ENCODE peak calls at places on chromosomes 5 and 9, in seven cellular contexts. Q is foreskin keratinocyte, U is AG04450, P is epithelial cell of prostate, B is heart left ventricle, C is neuronal stem cell, I is coronary artery. A is an unnamed sample.
A peak's percentile ranks its signal among the peaks of the same experiment; 100 is the strongest.

GRCh38 chr9:97766092-97766491 is 69.0 kb upstream of the XPA start:
- DNase-seq in I (no peak), B (no peak), P (no peak), C (no peak), Q (peak; percentile 88), U (no peak), A (no peak)

GRCh38 chr9:37042421-37042820 is 8.4 kb upstream of the PAX5 start:
- DNase-seq in B (no peak), C (no peak), Q (no peak), I (no peak), P (no peak), U (no peak), A (no peak)

GRCh38 chr9:100637787-100638186 is 59.9 kb downstream of the CAVIN4 start:
- DNase-seq in U (no peak), C (peak; percentile 15), B (no peak), P (no peak), I (no peak), Q (no peak), A (no peak)

GRCh38 chr9:35158501-35159280 is 3.1 kb upstream of the UNC13B start:
- DNase-seq in Q (no peak), U (no peak), I (no peak), B (no peak), P (no peak), C (no peak), A (no peak)

GRCh38 chr9:98231770-98232478 is 23.5 kb downstream of the TBC1D2 start:
- DNase-seq in I (no peak), Q (peak; percentile 65), U (peak; percentile 55), C (no peak), B (no peak), P (no peak), A (no peak)

GRCh38 chr5:115389799-115390382 is 93.4 kb upstream of the CCDC112 start:
- DNase-seq in I (no peak), Q (no peak), P (no peak), C (no peak), B (no peak), U (no peak), A (no peak)

GRCh38 chr9:12702160-12702758 is 9.1 kb downstream of the TYRP1 start:
- DNase-seq in B (peak; percentile 10), I (peak; percentile 73), C (peak; percentile 39), U (no peak), P (no peak), Q (peak; percentile 23), A (peak; percentile 19)

GRCh38 chr9:129145841-129146292 is 32.2 kb downstream of the IER5L start:
- DNase-seq in C (peak; percentile 85), Q (no peak), U (peak; percentile 86), I (peak; percentile 85), B (peak; percentile 74), P (no peak), A (peak; percentile 87)

GRCh38 chr9:16252631-16253030 is 617.8 kb downstream of the BNC2 start:
- DNase-seq in C (peak; percentile 49), I (no peak), P (no peak), B (no peak), Q (no peak), U (no peak), A (no peak)

GRCh38 chr5:122093415-122093814 is 15.4 kb upstream of the LOX start:
- DNase-seq in P (no peak), Q (no peak), C (no peak), B (no peak), U (no peak), I (no peak), A (no peak)

GRCh38 chr9:120564589-120564988 is 15.4 kb downstream of the CDK5RAP2 start:
- DNase-seq in P (no peak), B (no peak), U (no peak), Q (no peak), C (no peak), I (no peak), A (no peak)

GRCh38 chr9:134769084-134769455 is 111.5 kb upstream of the FCN2 start:
- DNase-seq in I (no peak), P (no peak), B (no peak), Q (no peak), U (no peak), C (no peak), A (no peak)

GRCh38 chr9:34734720-34735119 is 24.8 kb upstream of the CCL21 start:
- DNase-seq in B (no peak), U (no peak), P (no peak), I (no peak), C (no peak), Q (no peak), A (no peak)

GRCh38 chr5:152094076-152094475 is 169.4 kb upstream of the GLRA1 start:
- DNase-seq in B (no peak), Q (no peak), P (no peak), U (no peak), C (no peak), I (no peak), A (no peak)

GRCh38 chr5:144427871-144428270 is 257.2 kb downstream of the KCTD16 start:
- DNase-seq in I (no peak), B (no peak), P (no peak), Q (no peak), C (no peak), U (no peak), A (no peak)

GRCh38 chr5:127216906-127217675 is 73.5 kb upstream of the MEGF10 start:
- DNase-seq in B (no peak), P (no peak), I (no peak), U (no peak), Q (no peak), C (no peak), A (no peak)

GRCh38 chr5:139146809-139147742 is 51.1 kb downstream of the SIL1 start:
- DNase-seq in U (no peak), Q (no peak), P (no peak), B (no peak), C (no peak), I (no peak), A (no peak)

DNA sequence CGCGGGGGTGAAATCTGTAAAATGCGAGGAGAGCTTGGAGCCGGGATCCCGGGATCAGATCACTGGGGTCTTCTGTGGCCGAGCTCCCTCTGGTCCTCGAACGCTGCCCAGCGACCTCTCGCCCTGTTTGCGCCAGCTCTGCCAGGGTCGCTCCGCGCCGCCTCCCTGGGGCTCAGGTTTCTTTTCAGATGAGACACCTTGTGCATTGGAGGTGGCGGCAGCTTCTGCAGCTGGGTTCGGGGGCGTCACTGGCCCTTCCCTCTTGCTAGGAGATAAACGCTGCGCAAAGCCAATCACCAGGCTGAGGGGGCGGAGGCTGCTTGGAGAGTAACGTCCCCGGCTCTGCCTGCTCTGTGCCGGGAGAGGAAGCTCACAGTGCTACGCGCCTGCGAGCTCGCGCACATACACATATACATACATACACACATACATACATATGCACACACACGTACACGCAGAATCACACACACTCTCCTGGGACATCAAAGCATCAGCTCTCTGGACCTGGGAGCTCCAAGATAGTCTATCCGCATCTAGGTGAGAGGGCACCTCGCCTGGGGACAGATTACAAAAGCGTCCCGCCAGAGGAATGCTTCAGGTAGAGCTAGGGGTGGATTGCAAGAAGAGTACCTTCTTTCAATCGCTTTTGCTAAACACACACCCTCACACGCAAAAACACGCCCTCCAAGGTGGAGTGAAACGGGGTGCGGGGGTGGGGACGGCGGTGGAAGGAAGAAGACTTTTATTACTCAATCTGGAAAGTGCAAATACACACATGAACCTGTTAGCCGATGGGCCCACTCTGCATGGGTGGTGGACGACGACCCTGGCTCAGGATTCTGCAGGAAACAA is at the start of gene ST8SIA4:
- DNase-seq in P (no peak), C (peak; percentile 76), Q (peak; percentile 61), I (peak; percentile 79), U (peak; percentile 8), B (peak; percentile 91), A (peak; percentile 65)
- H3K27ac ChIP-seq in P (no peak within 1 kb of the TSS), C (no peak within 1 kb of the TSS), Q (no peak within 1 kb of the TSS), I (peak within 1 kb of the TSS; percentile 79), U (no peak within 1 kb of the TSS), B (peak within 1 kb of the TSS; percentile 77), A (peak within 1 kb of the TSS; percentile 44)

GRCh38 chr9:125966959-125967711 is 220.0 kb downstream of the PBX3 start:
- DNase-seq in U (no peak), P (no peak), I (no peak), B (no peak), Q (no peak), C (no peak), A (no peak)

GRCh38 chr9:125970340-125970739 is 223.2 kb downstream of the PBX3 start:
- DNase-seq in C (no peak), B (no peak), Q (peak; percentile 54), P (no peak), U (no peak), I (no peak), A (no peak)

GRCh38 chr9:125969462-125969861 is 222.3 kb downstream of the PBX3 start:
- DNase-seq in C (no peak), P (no peak), I (no peak), U (no peak), Q (no peak), B (no peak), A (no peak)

GRCh38 chr9:125969868-125970267 is 222.7 kb downstream of the PBX3 start:
- DNase-seq in I (no peak), U (no peak), Q (no peak), P (no peak), C (no peak), B (no peak), A (no peak)

GRCh38 chr9:125968975-125969374 is 221.8 kb downstream of the PBX3 start:
- DNase-seq in Q (no peak), C (no peak), B (no peak), U (no peak), P (no peak), I (no peak), A (no peak)
- H3K27ac ChIP-seq in Q (no peak overlapping the region), C (no peak overlapping the region), B (no peak overlapping the region), U (no peak overlapping the region), P (no peak overlapping the region), I (no peak overlapping the region), A (no peak overlapping the region)

GRCh38 chr9:4081549-4081895 is 218.3 kb downstream of the GLIS3 start:
- DNase-seq in C (no peak), Q (no peak), P (no peak), I (no peak), U (no peak), B (no peak), A (no peak)

GRCh38 chr9:4082948-4083347 is 216.9 kb downstream of the GLIS3 start:
- DNase-seq in B (no peak), I (no peak), P (no peak), U (no peak), C (no peak), Q (no peak), A (no peak)

GRCh38 chr9:4081948-4082347 is 217.9 kb downstream of the GLIS3 start:
- DNase-seq in Q (no peak), P (no peak), B (no peak), C (no peak), U (no peak), I (no peak), A (no peak)

GRCh38 chr9:4086119-4087088 is 213.5 kb downstream of the GLIS3 start:
- DNase-seq in I (no peak), U (no peak), P (no peak), B (peak; percentile 18), Q (peak; percentile 36), C (no peak), A (no peak)

DNA sequence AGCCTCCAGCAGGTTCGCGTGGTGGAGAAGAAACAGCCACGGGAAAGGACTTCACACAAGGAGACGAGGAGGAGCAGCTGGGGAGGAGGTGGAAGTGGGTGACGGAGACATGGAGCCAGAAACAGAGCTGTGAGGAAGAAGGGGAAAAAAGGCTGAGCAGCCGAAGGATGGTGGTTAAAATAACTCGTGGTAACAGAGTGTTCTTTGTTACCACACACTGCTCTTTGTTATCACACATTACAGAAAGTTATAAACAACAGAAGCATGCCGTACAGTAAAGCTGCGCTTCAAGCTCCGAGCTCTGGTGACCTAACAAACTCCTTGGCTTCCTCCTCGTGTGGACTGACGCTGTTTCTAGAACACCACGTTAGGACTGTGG is 215.4 kb downstream of the GLIS3 start:
- DNase-seq in C (no peak), B (peak; percentile 45), I (no peak), P (no peak), Q (no peak), U (peak; percentile 63), A (peak; percentile 36)
- H3K27ac ChIP-seq in C (no peak overlapping the region), B (peak overlapping the region; percentile 58), I (peak overlapping the region; percentile 1), P (no peak overlapping the region), Q (no peak overlapping the region), U (peak overlapping the region; percentile 97), A (peak overlapping the region; percentile 53)

GRCh38 chr5:176530406-176530982 is 6.7 kb downstream of the RNF44 start:
- DNase-seq in I (no peak), Q (no peak), C (no peak), P (no peak), B (no peak), U (no peak), A (no peak)
- H3K27ac ChIP-seq in I (no peak overlapping the region), Q (no peak overlapping the region), C (no peak overlapping the region), P (no peak overlapping the region), B (no peak overlapping the region), U (peak overlapping the region; percentile 21), A (no peak overlapping the region)

A was measured in uterus.